ENCODE peak calls at places on chromosomes 4 and X, in eight cellular contexts. T, C, X, P, E, A, D and S are unnamed samples.

GRCh38 chrX:24426921-24427746 is 38.0 kb upstream of the PDK3 start:
- DNase-seq in T (peak; percentile 7), C (no peak), X (no peak), P (no peak), E (no peak), A (no peak), D (peak; percentile 10), S (no peak)

GRCh38 chr4:76723916-76724315 is 174.0 kb downstream of the SOWAHB start:
- DNase-seq in T (no peak), C (no peak), X (peak; percentile 68), P (no peak), E (peak; percentile 91), A (no peak), D (no peak), S (no peak)

GRCh38 chr4:42579903-42580302 is 77.0 kb downstream of the ATP8A1 start:
- DNase-seq in T (no peak), C (no peak), X (no peak), P (no peak), E (no peak), A (no peak), D (no peak), S (no peak)

GRCh38 chr4:123599061-123599919 is 202.7 kb downstream of the SPRY1 start:
- DNase-seq in T (peak; percentile 12), C (no peak), X (no peak), P (peak; percentile 10), E (peak; percentile 53), A (no peak), D (no peak), S (no peak)

GRCh38 chr4:167415461-167415860 is 181.2 kb upstream of the SPOCK3 start:
- DNase-seq in T (no peak), C (no peak), X (no peak), P (no peak), E (no peak), A (no peak), D (no peak), S (no peak)

GRCh38 chr4:11105715-11106114 is 323.0 kb downstream of the HS3ST1 start:
- DNase-seq in T (no peak), C (no peak), X (no peak), P (no peak), E (no peak), A (no peak), D (no peak), S (no peak)

GRCh38 chr4:36020351-36020750 is 224.0 kb downstream of the ARAP2 start:
- DNase-seq in T (no peak), C (no peak), X (no peak), P (no peak), E (no peak), A (no peak), D (no peak), S (no peak)

GRCh38 chr4:1060646-1061371 is 49.4 kb downstream of the FGFRL1 start:
- DNase-seq in T (no peak), C (no peak), X (no peak), P (no peak), E (no peak), A (peak; percentile 70), D (no peak), S (no peak)

GRCh38 chr4:173443121-173443520 is 44.2 kb upstream of the SCRG1 start:
- DNase-seq in T (no peak), C (no peak), X (no peak), P (no peak), E (no peak), A (no peak), D (peak; percentile 20), S (no peak)

DNA sequence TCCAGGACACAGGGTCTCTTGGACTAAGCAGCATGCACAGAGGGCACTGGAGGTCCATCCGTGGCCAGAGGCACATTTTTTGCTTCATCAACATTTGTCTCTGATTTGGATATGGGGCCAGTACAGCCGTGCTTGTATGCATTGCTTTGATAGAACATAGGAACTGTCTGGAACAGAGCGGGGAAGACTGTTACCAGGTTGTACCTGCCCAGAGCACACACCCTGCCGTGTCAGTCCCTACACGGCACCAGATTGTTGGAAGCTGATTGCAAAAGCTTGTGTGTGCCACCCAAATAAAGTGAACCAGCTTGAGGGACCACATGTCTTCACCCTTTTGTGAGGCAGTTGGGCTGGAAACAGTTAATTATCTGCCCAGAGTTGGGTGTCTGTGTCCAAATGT is 21.0 kb downstream of the KLF3 start:
- DNase-seq in T (no peak), C (no peak), X (no peak), P (no peak), E (no peak), A (no peak), D (no peak), S (no peak)
- TF ChIP-seq POLR2A in T (no peak), C (no peak), X (no peak), P (no peak), E (no peak), A (no peak), D (no peak), S (no peak)

GRCh38 chr4:67719953-67720617 is 19.1 kb upstream of the UBA6 start:
- DNase-seq in T (no peak), C (no peak), X (no peak), P (no peak), E (no peak), A (no peak), D (no peak), S (no peak)
- TF ChIP-seq POLR2A in T (no peak), C (no peak), X (no peak), P (no peak), E (no peak), A (no peak), D (no peak), S (no peak)

GRCh38 chr4:124712417-124713212 is at the start of gene ANKRD50:
- DNase-seq in T (peak; percentile 79), C (peak; percentile 94), X (peak; percentile 81), P (peak; percentile 90), E (peak; percentile 94), A (peak; percentile 97), D (peak; percentile 96), S (peak; percentile 64)
- TF ChIP-seq POLR2A in T (peak; percentile 85), C (peak; percentile 28), X (peak; percentile 16), P (peak; percentile 84), E (peak; percentile 97), A (peak; percentile 38), D (peak; percentile 68), S (peak; percentile 76)

GRCh38 chr4:2535386-2536192 is 858 bp upstream of the FAM193A start:
- DNase-seq in T (peak; percentile 20), C (peak; percentile 93), X (no peak), P (peak; percentile 91), E (peak; percentile 5), A (peak; percentile 92), D (no peak), S (peak; percentile 37)
- TF ChIP-seq POLR2A in T (peak; percentile 15), C (peak; percentile 3), X (no peak), P (no peak), E (peak; percentile 66), A (no peak), D (peak; percentile 66), S (no peak)